ENCODE peak calls at places on chromosomes 6 and 20, in eight cellular contexts. R is SW480, H is AG04450, K is GM03348, I is psoas muscle, F is right cardiac atrium, E is ureter, U is EL. Y is an unnamed sample.
A peak's percentile ranks its signal among the peaks of the same experiment; 100 is the strongest.

GRCh38 chr20:54624701-54625472 is 149.5 kb downstream of the DOK5 start:
- DNase-seq in E (no peak), H (no peak), U (no peak), K (no peak), F (no peak), I (no peak), R (peak; percentile 19), Y (peak; percentile 25)

GRCh38 chr20:62426678-62427077 is 661 bp downstream of the RBBP8NL start:
- DNase-seq in K (no peak), I (no peak), E (peak; percentile 65), U (no peak), F (no peak), H (no peak), R (peak; percentile 75), Y (no peak)

GRCh38 chr6:7257521-7258230 is 55.3 kb downstream of the SSR1 start:
- DNase-seq in F (no peak), R (no peak), H (no peak), K (no peak), I (no peak), U (no peak), E (no peak), Y (no peak)

GRCh38 chr6:137076277-137077068 is 31.7 kb upstream of the IL20RA start:
- DNase-seq in U (peak; percentile 58), R (peak; percentile 76), E (peak; percentile 75), F (peak; percentile 62), K (peak; percentile 59), I (peak; percentile 53), H (peak; percentile 6), Y (no peak)

GRCh38 chr20:1937316-1937976 is 42.2 kb downstream of the SIRPA start:
- DNase-seq in I (no peak), E (no peak), R (no peak), F (no peak), K (no peak), H (no peak), U (no peak), Y (no peak)

GRCh38 chr20:49508435-49509199 is 26.1 kb upstream of the KCNB1 start:
- DNase-seq in H (no peak), I (no peak), K (peak; percentile 73), U (peak; percentile 50), F (no peak), R (peak; percentile 75), E (no peak), Y (no peak)

GRCh38 chr6:109793793-109794192 is 102.7 kb downstream of the FIG4 start:
- DNase-seq in U (peak; percentile 96), I (no peak), F (no peak), E (peak; percentile 62), R (peak; percentile 75), H (peak; percentile 73), K (peak; percentile 82), Y (no peak)

GRCh38 chr6:129677634-129678325 is 32.2 kb downstream of the ARHGAP18 start:
- DNase-seq in U (no peak), E (no peak), F (no peak), H (no peak), K (no peak), I (no peak), R (no peak), Y (no peak)

GRCh38 chr20:57383447-57384347 is 7.5 kb upstream of the RBM38 start:
- DNase-seq in I (no peak), H (no peak), U (no peak), E (peak; percentile 31), K (no peak), F (no peak), R (no peak), Y (no peak)

GRCh38 chr6:75210885-75211739 is 5.3 kb upstream of the COL12A1 start:
- DNase-seq in H (peak; percentile 52), I (no peak), F (no peak), E (peak; percentile 55), K (peak; percentile 56), R (peak; percentile 52), U (peak; percentile 74), Y (no peak)

GRCh38 chr6:129498950-129499870 is 210.8 kb downstream of the ARHGAP18 start:
- DNase-seq in R (peak; percentile 54), K (peak; percentile 55), F (no peak), H (no peak), E (no peak), I (no peak), U (peak; percentile 72), Y (peak; percentile 50)

GRCh38 chr6:53829698-53830221 is 35.0 kb downstream of the LRRC1 start:
- DNase-seq in R (no peak), I (no peak), E (no peak), H (no peak), F (no peak), U (no peak), K (no peak), Y (no peak)

GRCh38 chr6:130337534-130337933 is 28.3 kb upstream of the TMEM200A start:
- DNase-seq in I (no peak), E (no peak), F (no peak), H (no peak), U (no peak), R (no peak), K (no peak), Y (no peak)

GRCh38 chr20:56274156-56274555 is 25.6 kb downstream of the MC3R start:
- DNase-seq in F (no peak), U (no peak), K (no peak), R (no peak), H (no peak), E (no peak), I (no peak), Y (no peak)

GRCh38 chr20:11473971-11474370 is 443.7 kb upstream of the BTBD3 start:
- DNase-seq in H (no peak), K (no peak), E (no peak), F (no peak), R (no peak), U (no peak), I (no peak), Y (no peak)

GRCh38 chr6:44512868-44513641 is 125.5 kb downstream of the CDC5L start:
- DNase-seq in E (no peak), U (peak; percentile 14), R (peak; percentile 59), F (peak; percentile 37), K (peak; percentile 61), H (no peak), I (no peak), Y (no peak)